ENCODE peak calls at places on chromosomes 12 and 14, in eight cellular contexts. O is KBM-7, I is PC-3, R is AG09319, K is dermis blood vessel endothelial cell, Q is nucleus accumbens, W is stromal cell of bone marrow, Z is GM13977. E is an unnamed sample.

GRCh38 chr12:69545081-69545480 is 40.2 kb upstream of the CCT2 start:
- DNase-seq in O (no peak), I (no peak), R (no peak), K (no peak), Q (no peak), W (no peak), Z (no peak), E (no peak)

GRCh38 chr14:100065942-100066574 is 836 bp downstream of the EVL start:
- DNase-seq in O (peak), I (no peak), R (no peak), K (no peak), Q (no peak), W (no peak), Z (peak), E (no peak)

GRCh38 chr14:69093551-69094421 is 59.1 kb downstream of the DCAF5 start:
- DNase-seq in O (no peak), I (peak), R (no peak), K (peak), Q (peak), W (no peak), Z (no peak), E (no peak)

GRCh38 chr12:52042706-52043385 is 8.4 kb upstream of the NR4A1 start:
- DNase-seq in O (no peak), I (no peak), R (no peak), K (no peak), Q (no peak), W (no peak), Z (no peak), E (no peak)

GRCh38 chr12:65999564-66000280 is 130.8 kb downstream of the LLPH start:
- DNase-seq in O (no peak), I (peak), R (no peak), K (no peak), Q (no peak), W (no peak), Z (no peak), E (no peak)

GRCh38 chr12:89983622-89984021 is 275.0 kb upstream of the ATP2B1 start:
- DNase-seq in O (no peak), I (no peak), R (no peak), K (no peak), Q (no peak), W (no peak), Z (no peak), E (no peak)

GRCh38 chr12:124563401-124563800 is 4.0 kb downstream of the NCOR2 start:
- DNase-seq in O (no peak), I (no peak), R (no peak), K (no peak), Q (no peak), W (no peak), Z (no peak), E (no peak)

GRCh38 chr12:93379432-93380308 is 1.9 kb downstream of the NUDT4 start:
- DNase-seq in O (peak), I (peak), R (no peak), K (peak), Q (no peak), W (no peak), Z (no peak), E (no peak)

GRCh38 chr12:1692895-1693294 is 2.0 kb downstream of the ADIPOR2 start:
- DNase-seq in O (peak), I (no peak), R (no peak), K (no peak), Q (no peak), W (no peak), Z (no peak), E (no peak)

GRCh38 chr12:481422-481821 is 21.7 kb downstream of the B4GALNT3 start:
- DNase-seq in O (peak), I (no peak), R (no peak), K (no peak), Q (no peak), W (peak), Z (no peak), E (no peak)